ENCODE peak calls at places on chromosome 20, in five cellular contexts. S is BE2C, B is left ventricle myocardium inferior, A is endothelial cell, D is GM10248. V is an unnamed sample.
A peak's percentile ranks its signal among the peaks of the same experiment; 100 is the strongest.

GRCh38 chr20:32359633-32360332 is 1.7 kb downstream of the ASXL1 start:
- DNase-seq in S (no peak), B (no peak), A (no peak), D (no peak), V (no peak)

GRCh38 chr20:57433658-57434389 is 42.6 kb downstream of the RBM38 start:
- DNase-seq in S (no peak), B (no peak), A (no peak), D (no peak), V (no peak)

GRCh38 chr20:10067305-10067704 is 32.5 kb downstream of the ANKEF1 start:
- DNase-seq in S (no peak), B (no peak), A (no peak), D (no peak), V (peak; percentile 32)

GRCh38 chr20:57650756-57651483 is 30.7 kb upstream of the ZBP1 start:
- DNase-seq in S (no peak), B (no peak), A (no peak), D (peak; percentile 10), V (no peak)

GRCh38 chr20:57708694-57709673 is 831 bp downstream of the PMEPA1 start:
- DNase-seq in S (peak; percentile 45), B (peak; percentile 43), A (peak; percentile 28), D (no peak), V (no peak)

GRCh38 chr20:35839891-35840290 is 68.1 kb downstream of the PHF20 start:
- DNase-seq in S (no peak), B (no peak), A (no peak), D (no peak), V (no peak)

GRCh38 chr20:58647814-58648501 is 3.1 kb upstream of the STX16 start:
- DNase-seq in S (no peak), B (no peak), A (no peak), D (no peak), V (peak; percentile 86)

GRCh38 chr20:35776513-35777101 is 4.8 kb downstream of the PHF20 start:
- DNase-seq in S (peak; percentile 75), B (peak; percentile 46), A (no peak), D (no peak), V (peak; percentile 55)

GRCh38 chr20:33704197-33704924 is 15.7 kb downstream of the PXMP4 start:
- DNase-seq in S (no peak), B (no peak), A (no peak), D (no peak), V (peak; percentile 33)

GRCh38 chr20:50607850-50608749 is 83.2 kb downstream of the RIPOR3 start:
- DNase-seq in S (no peak), B (no peak), A (no peak), D (no peak), V (no peak)

GRCh38 chr20:58511364-58511763 is 3.8 kb downstream of the APCDD1L start:
- DNase-seq in S (no peak), B (no peak), A (no peak), D (no peak), V (peak; percentile 63)

GRCh38 chr20:57289401-57290177 is 23.1 kb upstream of the BMP7 start:
- DNase-seq in S (no peak), B (no peak), A (no peak), D (no peak), V (no peak)

DNA sequence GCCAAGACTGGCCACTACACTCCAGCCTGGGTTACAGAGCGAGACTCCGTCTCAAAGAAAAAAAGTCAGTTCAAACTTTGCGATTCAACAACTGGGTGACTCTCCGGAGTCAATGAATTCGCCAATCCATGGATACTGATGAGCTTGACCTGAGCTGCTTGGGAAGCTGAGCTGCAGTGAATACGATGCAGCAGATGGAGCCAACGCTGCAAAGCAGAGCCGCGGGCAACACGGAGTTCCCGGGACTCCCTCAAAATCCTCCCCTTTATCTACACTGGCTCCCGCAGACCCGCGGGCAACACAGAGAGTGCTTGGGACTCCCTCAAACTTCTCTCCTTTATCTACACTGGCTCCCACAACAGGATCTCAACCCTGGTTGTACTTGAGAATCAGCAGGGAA is 62.6 kb upstream of the SALL4 start:
- DNase-seq in S (no peak), B (no peak), A (no peak), D (no peak), V (no peak)
- TF ChIP-seq CTCF in S (no peak), B (no peak), A (no peak), D (no peak), V (no peak)

GRCh38 chr20:11544029-11544678 is 373.5 kb upstream of the BTBD3 start:
- DNase-seq in S (peak; percentile 30), B (no peak), A (peak; percentile 58), D (peak; percentile 45), V (peak; percentile 68)
- TF ChIP-seq CTCF in S (peak; percentile 54), B (peak; percentile 72), A (peak; percentile 67), D (peak; percentile 57), V (peak; percentile 51)

DNA sequence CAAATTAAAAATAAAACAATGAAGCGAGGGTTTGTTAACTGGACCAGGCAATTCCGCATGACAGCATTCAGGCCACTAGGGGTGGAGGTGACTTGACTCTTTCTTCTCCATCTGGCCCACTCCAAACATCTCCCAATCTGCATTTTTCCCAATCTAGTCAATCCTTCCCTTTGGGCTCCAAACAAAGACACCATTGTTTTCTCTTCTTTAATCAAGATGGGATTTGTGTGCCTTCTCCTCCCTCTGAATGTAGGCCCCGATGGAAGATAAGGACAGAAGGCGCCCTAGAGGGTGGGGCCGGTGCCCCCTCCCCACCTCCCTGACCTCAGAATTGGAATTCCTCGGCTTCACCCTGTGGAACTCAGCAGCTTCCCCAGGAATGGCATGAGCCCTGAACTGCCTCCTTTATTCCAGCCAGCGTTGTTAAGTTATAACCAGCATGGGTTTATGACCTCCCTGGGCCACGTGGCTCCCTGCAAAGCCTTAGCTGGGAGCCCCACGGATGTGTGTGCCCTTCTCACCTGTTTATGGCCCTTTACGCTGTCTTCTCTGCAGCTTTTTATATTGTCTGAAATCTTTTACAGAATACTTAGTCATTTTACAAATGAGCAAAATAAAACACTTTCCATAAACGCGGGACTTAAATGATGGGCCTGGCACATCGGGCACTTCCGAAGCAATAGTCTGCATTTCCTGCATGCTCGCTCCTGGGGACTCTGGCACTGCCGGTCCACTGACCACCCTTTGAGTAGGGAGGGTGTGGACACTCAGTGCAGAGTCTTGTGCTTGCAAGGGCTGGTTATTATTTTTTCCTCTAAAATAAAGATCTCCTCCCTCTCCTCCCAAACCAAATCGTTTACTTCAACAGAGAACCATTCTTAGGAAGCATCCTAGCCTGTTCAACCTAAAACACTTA is 24.5 kb downstream of the OVOL2 start:
- DNase-seq in S (no peak), B (no peak), A (no peak), D (no peak), V (no peak)
- TF ChIP-seq CTCF in S (peak; percentile 22), B (no peak), A (peak; percentile 35), D (no peak), V (no peak)

GRCh38 chr20:15711177-15711576 is 862.1 kb downstream of the KIF16B start:
- DNase-seq in S (no peak), B (no peak), A (no peak), D (no peak), V (no peak)

GRCh38 chr20:15703171-15703911 is 869.9 kb downstream of the KIF16B start:
- DNase-seq in S (no peak), B (no peak), A (no peak), D (no peak), V (peak; percentile 76)

GRCh38 chr20:15706719-15707118 is 866.5 kb downstream of the KIF16B start:
- DNase-seq in S (no peak), B (no peak), A (no peak), D (no peak), V (peak; percentile 11)

GRCh38 chr20:15705975-15706374 is 867.3 kb downstream of the KIF16B start:
- DNase-seq in S (no peak), B (no peak), A (no peak), D (no peak), V (no peak)

DNA sequence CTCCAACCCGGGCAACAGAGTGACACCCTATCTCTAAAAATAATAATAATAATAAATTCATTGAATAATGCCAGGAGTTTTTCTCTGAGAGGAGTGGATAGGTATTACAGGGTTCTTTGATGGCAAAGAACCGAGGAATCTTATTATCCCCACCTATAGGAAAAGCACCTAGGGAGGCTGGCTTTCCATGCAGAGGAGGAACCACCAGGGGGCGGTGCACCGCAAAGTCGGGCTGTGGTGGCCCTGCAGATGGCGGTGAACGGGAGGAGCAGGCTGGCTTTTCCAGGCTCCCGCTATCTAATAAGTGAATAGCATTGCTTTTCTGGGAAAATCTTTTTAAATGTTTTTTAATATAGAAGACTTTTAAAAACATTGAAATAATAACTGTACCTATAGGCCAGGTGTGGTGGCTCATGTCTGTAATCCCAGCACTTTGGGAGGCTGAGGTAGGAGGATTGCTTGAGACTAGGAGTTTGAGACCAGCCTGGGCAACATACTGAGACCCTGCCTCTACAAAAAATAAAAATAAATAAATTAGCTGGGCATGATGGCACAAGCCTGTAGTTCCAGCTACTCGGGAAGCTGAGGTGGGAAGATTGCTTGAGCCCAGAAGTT is 864.2 kb downstream of the KIF16B start:
- DNase-seq in S (peak; percentile 86), B (peak; percentile 30), A (peak; percentile 72), D (peak; percentile 64), V (peak; percentile 21)
- TF ChIP-seq CTCF in S (peak; percentile 94), B (peak; percentile 58), A (peak; percentile 69), D (peak; percentile 71), V (peak; percentile 53)

DNA sequence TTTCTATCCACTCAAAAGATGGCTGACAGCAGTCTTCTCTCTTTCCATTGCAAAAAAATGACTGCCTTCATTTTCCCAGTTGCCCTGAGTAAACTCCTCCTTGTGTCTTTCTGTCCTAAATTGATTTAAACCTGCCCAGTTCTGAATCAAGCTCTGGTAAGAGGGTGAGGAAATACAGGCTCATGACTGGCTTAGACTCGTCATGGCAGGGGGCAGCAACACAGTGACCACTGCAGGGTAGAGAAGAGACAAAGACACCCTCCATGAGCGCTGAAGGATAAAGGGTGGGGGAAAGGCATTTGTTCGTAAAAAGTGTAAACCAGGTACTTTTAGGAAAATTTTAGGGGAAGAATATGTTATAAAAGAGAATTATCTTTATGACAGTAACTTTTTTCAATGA is 738.2 kb upstream of the FLRT3 start:
- DNase-seq in S (no peak), B (no peak), A (no peak), D (no peak), V (no peak)
- TF ChIP-seq CTCF in S (no peak), B (no peak), A (no peak), D (no peak), V (no peak)

GRCh38 chr20:2089447-2089846 is 12.2 kb upstream of the STK35 start:
- DNase-seq in S (no peak), B (no peak), A (no peak), D (no peak), V (no peak)

GRCh38 chr20:2093883-2094282 is 7.7 kb upstream of the STK35 start:
- DNase-seq in S (no peak), B (no peak), A (no peak), D (no peak), V (no peak)

GRCh38 chr20:2088904-2089303 is 12.7 kb upstream of the STK35 start:
- DNase-seq in S (no peak), B (no peak), A (no peak), D (no peak), V (no peak)

GRCh38 chr20:2093200-2093781 is 8.3 kb upstream of the STK35 start:
- DNase-seq in S (peak; percentile 20), B (no peak), A (peak; percentile 33), D (peak; percentile 27), V (peak; percentile 6)
- TF ChIP-seq CTCF in S (peak; percentile 62), B (peak; percentile 46), A (peak; percentile 57), D (peak; percentile 68), V (peak; percentile 56)